ENCODE peak calls at places on chromosomes 16 and 17, in four cellular contexts. One of them, this sample, is unnamed.

GRCh38 chr17:44878627-44879221 is 20.5 kb downstream of the EFTUD2 start:
- DNase-seq in stimulated activated naive CD4-positive, alpha-beta T cell treated with Interleukin-2 at 50 U/mL for 16 hours: no peak
- DNase-seq in GM20000: peak
- DNase-seq in GM12864: no peak
- DNase-seq in this sample: peak

GRCh38 chr16:13453938-13454553 is 465.9 kb upstream of the ERCC4 start:
- DNase-seq in GM20000: peak
- DNase-seq in GM12864: no peak
- DNase-seq in stimulated activated naive CD4-positive, alpha-beta T cell treated with Interleukin-2 at 50 U/mL for 16 hours: no peak
- DNase-seq in this sample: peak

GRCh38 chr17:30957741-30958140 is 13.1 kb upstream of the RNF135 start:
- DNase-seq in stimulated activated naive CD4-positive, alpha-beta T cell treated with Interleukin-2 at 50 U/mL for 16 hours: no peak
- DNase-seq in GM12864: no peak
- DNase-seq in GM20000: no peak
- DNase-seq in this sample: no peak

GRCh38 chr17:2982854-2983636 is 80.4 kb downstream of the OR1D5 start:
- DNase-seq in stimulated activated naive CD4-positive, alpha-beta T cell treated with Interleukin-2 at 50 U/mL for 16 hours: no peak
- DNase-seq in GM20000: no peak
- DNase-seq in GM12864: no peak
- DNase-seq in this sample: no peak

GRCh38 chr16:46751381-46751780 is 3.2 kb upstream of the MYLK3 start:
- DNase-seq in GM12864: no peak
- DNase-seq in stimulated activated naive CD4-positive, alpha-beta T cell treated with Interleukin-2 at 50 U/mL for 16 hours: no peak
- DNase-seq in GM20000: no peak
- DNase-seq in this sample: no peak

GRCh38 chr16:85924675-85925074 is 25.7 kb downstream of the IRF8 start:
- DNase-seq in GM12864: no peak
- DNase-seq in stimulated activated naive CD4-positive, alpha-beta T cell treated with Interleukin-2 at 50 U/mL for 16 hours: peak
- DNase-seq in GM20000: no peak
- DNase-seq in this sample: no peak

GRCh38 chr16:89759742-89760366 is 38.5 kb downstream of the ZNF276 start:
- DNase-seq in GM20000: no peak
- DNase-seq in GM12864: no peak
- DNase-seq in stimulated activated naive CD4-positive, alpha-beta T cell treated with Interleukin-2 at 50 U/mL for 16 hours: peak
- DNase-seq in this sample: no peak

GRCh38 chr16:65698943-65699342 is 577.1 kb upstream of the CDH11 start:
- DNase-seq in GM12864: no peak
- DNase-seq in GM20000: no peak
- DNase-seq in stimulated activated naive CD4-positive, alpha-beta T cell treated with Interleukin-2 at 50 U/mL for 16 hours: no peak
- DNase-seq in this sample: no peak

GRCh38 chr17:80353718-80354275 is 61.2 kb upstream of the ENDOV start:
- DNase-seq in stimulated activated naive CD4-positive, alpha-beta T cell treated with Interleukin-2 at 50 U/mL for 16 hours: no peak
- DNase-seq in GM20000: no peak
- DNase-seq in GM12864: no peak
- DNase-seq in this sample: no peak

GRCh38 chr16:842061-842476 is 41.5 kb upstream of the GNG13 start:
- DNase-seq in stimulated activated naive CD4-positive, alpha-beta T cell treated with Interleukin-2 at 50 U/mL for 16 hours: no peak
- DNase-seq in GM12864: no peak
- DNase-seq in GM20000: no peak
- DNase-seq in this sample: no peak